ENCODE peak calls at places on chromosomes 12 and 14, in eight cellular contexts. S, Q, R, G, K, Y, N and C are unnamed samples.

GRCh38 chr12:88698471-88698870 is 118.2 kb upstream of the KITLG start:
- DNase-seq in Y (no peak), N (no peak), K (no peak), G (no peak), R (no peak), S (no peak), Q (no peak), C (no peak)

GRCh38 chr14:90105756-90106155 is 44.0 kb downstream of the KCNK13 start:
- DNase-seq in Q (no peak), G (no peak), R (no peak), Y (peak; percentile 3), K (no peak), S (no peak), N (no peak), C (no peak)

GRCh38 chr14:92421756-92422155 is 91.8 kb upstream of the RIN3 start:
- DNase-seq in G (no peak), Y (peak; percentile 25), K (no peak), R (no peak), S (no peak), N (no peak), Q (no peak), C (no peak)

GRCh38 chr12:26135010-26135420 is 10.2 kb upstream of the BHLHE41 start:
- DNase-seq in Y (peak; percentile 52), R (peak; percentile 93), S (no peak), K (no peak), N (no peak), G (peak; percentile 90), Q (no peak), C (no peak)

GRCh38 chr12:116455540-116456306 is 103.5 kb upstream of the MAP1LC3B2 start:
- DNase-seq in Q (no peak), G (peak; percentile 67), K (peak; percentile 83), S (no peak), N (peak; percentile 91), Y (peak; percentile 99), R (peak; percentile 44), C (no peak)

GRCh38 chr14:31965735-31966598 is 111.1 kb upstream of the ARHGAP5 start:
- DNase-seq in S (no peak), N (no peak), Y (no peak), K (peak; percentile 55), Q (no peak), G (peak; percentile 13), R (no peak), C (no peak)

GRCh38 chr14:87139299-87139698 is 853.7 kb downstream of the GALC start:
- DNase-seq in S (no peak), G (peak; percentile 25), N (no peak), R (no peak), K (peak; percentile 69), Y (peak; percentile 24), Q (no peak), C (no peak)

GRCh38 chr14:62123959-62124358 is 361.7 kb downstream of the SNAPC1 start:
- DNase-seq in K (no peak), N (no peak), G (no peak), S (no peak), R (no peak), Y (no peak), Q (no peak), C (no peak)

GRCh38 chr14:87799400-87799799 is 193.6 kb downstream of the GALC start:
- DNase-seq in S (no peak), N (no peak), K (no peak), G (no peak), R (no peak), Y (no peak), Q (no peak), C (no peak)

GRCh38 chr14:89025581-89026236 is 201.3 kb downstream of the TTC8 start:
- DNase-seq in S (no peak), K (no peak), N (no peak), Y (peak; percentile 38), Q (no peak), G (no peak), R (no peak), C (no peak)

GRCh38 chr12:119840617-119841016 is 36.5 kb downstream of the CIT start:
- DNase-seq in Y (no peak), N (no peak), K (no peak), Q (no peak), R (no peak), G (no peak), S (no peak), C (no peak)

GRCh38 chr12:119839201-119839600 is 37.9 kb downstream of the CIT start:
- DNase-seq in G (no peak), N (no peak), R (no peak), Y (no peak), K (no peak), S (no peak), Q (no peak), C (no peak)

GRCh38 chr12:119829439-119829838 is 47.7 kb downstream of the CIT start:
- DNase-seq in Q (no peak), N (no peak), Y (no peak), K (no peak), S (no peak), R (no peak), G (no peak), C (no peak)

GRCh38 chr12:119838781-119839180 is 38.3 kb downstream of the CIT start:
- DNase-seq in G (no peak), S (no peak), K (no peak), Q (no peak), Y (no peak), R (no peak), N (no peak), C (no peak)

DNA sequence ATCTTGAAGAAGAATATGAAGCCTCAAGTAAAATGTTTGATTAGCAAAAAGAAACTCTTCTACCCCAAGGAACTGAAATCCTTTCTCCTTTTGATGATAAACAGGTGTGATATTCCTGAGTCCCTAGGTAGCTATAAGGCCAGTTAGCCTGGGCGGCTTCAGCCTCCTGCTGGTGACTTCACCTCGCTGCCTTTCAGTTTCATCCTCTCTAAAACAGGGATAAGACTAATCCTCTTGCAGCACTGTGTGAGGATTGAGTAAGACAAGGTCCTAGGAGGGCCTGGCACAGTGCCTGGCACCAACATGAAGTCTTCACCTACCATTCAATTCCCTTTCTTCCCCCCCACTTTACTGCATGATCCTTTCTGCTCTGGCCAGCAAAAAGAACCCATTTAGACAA is 42.1 kb downstream of the CIT start:
- DNase-seq in Q (no peak), G (no peak), N (no peak), S (no peak), Y (peak; percentile 24), K (no peak), R (no peak), C (no peak)
- TF ChIP-seq CTCF in Q (no peak), G (no peak), N (no peak), S (no peak), Y (peak; percentile 25), K (no peak), R (no peak), C (peak; percentile 15)

GRCh38 chr14:75860561-75861160 is 121.1 kb downstream of the TGFB3 start:
- DNase-seq in Q (no peak), N (no peak), Y (no peak), R (no peak), K (no peak), S (no peak), G (no peak), C (no peak)

GRCh38 chr14:75861161-75861621 is 120.6 kb downstream of the TGFB3 start:
- DNase-seq in N (no peak), Y (peak; percentile 92), R (peak; percentile 30), S (no peak), K (peak; percentile 84), Q (no peak), G (peak; percentile 12), C (no peak)

GRCh38 chr14:75866981-75867380 is 114.8 kb downstream of the TGFB3 start:
- DNase-seq in K (no peak), G (no peak), R (no peak), Q (no peak), N (no peak), Y (no peak), S (no peak), C (no peak)

GRCh38 chr14:75859746-75860145 is 122.0 kb downstream of the TGFB3 start:
- DNase-seq in R (no peak), K (no peak), N (no peak), Q (no peak), G (no peak), S (no peak), Y (no peak), C (no peak)

DNA sequence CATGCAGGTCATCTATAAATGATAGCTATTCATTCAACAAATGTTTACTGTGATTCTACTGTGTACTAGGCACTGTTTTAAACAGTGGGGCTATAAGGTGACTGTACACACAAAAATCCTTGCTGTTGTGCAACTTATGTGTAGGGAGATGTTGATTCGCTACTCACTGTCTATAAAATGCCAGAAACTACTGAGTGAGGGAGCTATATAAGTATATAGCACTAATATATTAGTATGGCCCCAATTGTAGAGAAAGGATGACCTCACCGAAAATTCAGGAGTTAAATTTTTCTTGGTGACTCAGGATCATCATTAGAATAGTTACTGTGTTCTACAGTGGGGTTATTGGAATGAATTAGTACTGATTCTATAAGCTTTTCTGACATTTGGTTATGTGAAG is 117.4 kb downstream of the TGFB3 start:
- DNase-seq in R (no peak), Q (no peak), Y (peak; percentile 82), S (no peak), G (no peak), K (peak; percentile 94), N (no peak), C (no peak)
- TF ChIP-seq CTCF in R (no peak), Q (no peak), Y (no peak), S (no peak), G (no peak), K (no peak), N (no peak), C (no peak)

GRCh38 chr14:66507722-66508546 is at the start of gene GPHN:
- DNase-seq in S (no peak), G (peak; percentile 98), Y (peak; percentile 99), Q (peak; percentile 95), R (peak; percentile 98), N (peak; percentile 97), K (peak; percentile 99), C (peak; percentile 95)
- TF ChIP-seq CTCF in S (no peak), G (peak; percentile 57), Y (peak; percentile 31), Q (peak; percentile 20), R (peak; percentile 34), N (no peak), K (no peak), C (peak; percentile 30)

GRCh38 chr12:106204312-106204711 is 43.5 kb downstream of the CKAP4 start:
- DNase-seq in R (no peak), K (no peak), S (no peak), N (no peak), Q (no peak), Y (no peak), G (no peak), C (no peak)

DNA sequence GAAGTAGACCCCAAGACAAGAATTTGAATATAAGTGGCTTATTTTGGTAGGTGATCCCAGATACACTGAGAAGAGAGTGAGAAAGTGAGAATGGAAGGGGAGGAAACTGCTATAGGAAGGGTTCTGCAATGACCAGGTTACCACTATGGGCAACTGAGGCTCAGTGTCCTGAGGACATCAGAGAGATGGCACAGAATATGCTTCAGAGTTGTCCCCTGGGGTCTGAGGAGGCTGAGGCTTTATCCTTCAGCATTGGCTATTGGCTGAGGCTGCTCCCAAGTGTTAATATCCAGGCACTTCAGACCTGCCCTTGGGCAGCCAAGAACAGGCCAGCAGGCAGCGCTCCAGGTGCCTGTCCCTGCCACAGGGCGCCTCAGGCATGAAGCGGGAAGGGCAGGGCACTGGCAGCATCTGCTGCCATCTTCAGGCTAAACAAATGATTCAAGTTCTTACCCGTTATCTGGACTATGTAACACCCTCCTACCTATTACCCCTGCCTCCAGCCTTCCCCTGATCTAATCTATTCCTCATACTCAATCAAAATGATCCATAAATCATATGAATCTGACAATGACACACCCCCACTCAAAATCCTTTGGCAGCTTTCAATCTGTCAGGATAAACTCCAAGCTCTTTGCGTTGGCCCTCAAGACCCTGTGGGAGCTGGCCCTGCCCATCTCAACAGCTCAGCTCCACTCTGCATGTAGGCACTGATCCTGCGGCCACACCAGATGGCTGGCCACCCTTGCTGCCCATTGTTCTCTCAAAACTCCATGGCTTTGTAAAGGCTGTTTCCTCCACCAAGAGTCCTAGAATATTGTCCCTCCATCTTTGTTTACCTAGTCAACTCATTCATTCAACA is 42.4 kb downstream of the CKAP4 start:
- DNase-seq in K (peak; percentile 44), N (no peak), G (peak; percentile 37), S (no peak), Y (no peak), R (peak; percentile 24), Q (no peak), C (no peak)
- TF ChIP-seq CTCF in K (no peak), N (no peak), G (peak; percentile 40), S (peak; percentile 38), Y (no peak), R (no peak), Q (no peak), C (no peak)